ENCODE peak calls at places on chromosomes 13 and 19, in ten cellular contexts. Y is colonic mucosa, O is MM.1S, S is GM12878, I is IMR-90, V is suprapubic skin, K is neuronal stem cell, Q is tibial nerve, J is A549, H is adipocyte. E is an unnamed sample. For H3K9me3 and H3K4me1, the result is how much of the 10 kb centered on the place peaks cover.

GRCh38 chr19:46550684-46551083 is 50.4 kb upstream of the CALM3 start:
- DNase-seq in Y (no peak), O (no peak), S (no peak), I (no peak), V (no peak), K (no peak), Q (no peak), J (no peak), H (no peak), E (no peak)

GRCh38 chr13:112332727-112333126 is 43.4 kb upstream of the SPACA7 start:
- DNase-seq in Y (no peak), O (no peak), S (no peak), I (no peak), V (no peak), K (no peak), Q (no peak), J (no peak), H (no peak), E (no peak)

GRCh38 chr19:17762505-17763229 is 11.4 kb downstream of the FCHO1 start:
- DNase-seq in Y (peak), O (no peak), S (no peak), I (peak), V (no peak), K (peak), Q (no peak), J (peak), H (peak), E (peak)

GRCh38 chr19:43636121-43636683 is 3.4 kb downstream of the CADM4 start:
- DNase-seq in Y (no peak), O (no peak), S (no peak), I (no peak), V (no peak), K (peak), Q (no peak), J (no peak), H (no peak), E (no peak)

GRCh38 chr19:55251296-55252081 is 7.3 kb downstream of the PPP6R1 start:
- DNase-seq in Y (peak), O (no peak), S (no peak), I (peak), V (no peak), K (no peak), Q (no peak), J (no peak), H (no peak), E (no peak)

GRCh38 chr13:61695147-61695546 is 279.5 kb upstream of the PCDH20 start:
- DNase-seq in Y (no peak), O (no peak), S (no peak), I (no peak), V (no peak), K (no peak), Q (no peak), J (no peak), H (no peak), E (no peak)

GRCh38 chr19:35272122-35272715 is 3.5 kb downstream of the USF2 start:
- DNase-seq in Y (peak), O (no peak), S (no peak), I (no peak), V (no peak), K (no peak), Q (no peak), J (no peak), H (no peak), E (no peak)

GRCh38 chr13:42781362-42781761 is at the start of gene FAM216B:
- DNase-seq in Y (no peak), O (no peak), S (no peak), I (peak), V (no peak), K (no peak), Q (no peak), J (no peak), H (no peak), E (no peak)

GRCh38 chr19:6710273-6711077 is 10.0 kb downstream of the C3 start:
- DNase-seq in Y (no peak), O (no peak), S (no peak), I (no peak), V (no peak), K (no peak), Q (no peak), J (no peak), H (no peak), E (no peak)

GRCh38 chr19:4559569-4559968 is at the start of gene SEMA6B:
- DNase-seq in Y (no peak), O (no peak), S (no peak), I (no peak), V (no peak), K (no peak), Q (peak), J (no peak), H (no peak), E (no peak)

GRCh38 chr13:104831823-104832222 is 1703.6 kb downstream of the EFNB2 start:
- DNase-seq in Y (no peak), O (no peak), S (no peak), I (no peak), V (no peak), K (no peak), Q (no peak), J (no peak), H (no peak), E (no peak)

GRCh38 chr19:10861118-10861651 is 10.2 kb upstream of the CARM1 start:
- DNase-seq in Y (peak), O (no peak), S (no peak), I (no peak), V (no peak), K (no peak), Q (no peak), J (no peak), H (peak), E (no peak)

GRCh38 chr19:53525922-53526321 is 12.0 kb upstream of the ZNF331 start:
- DNase-seq in Y (no peak), O (no peak), S (no peak), I (no peak), V (no peak), K (no peak), Q (no peak), J (no peak), H (no peak), E (no peak)

GRCh38 chr19:38849746-38850230 is at the start of gene HNRNPL:
- DNase-seq in Y (peak), O (no peak), S (no peak), I (no peak), V (peak), K (no peak), Q (no peak), J (no peak), H (no peak), E (no peak)

GRCh38 chr19:55105237-55105636 is 12.2 kb downstream of the PPP1R12C start:
- DNase-seq in Y (no peak), O (no peak), S (no peak), I (no peak), V (no peak), K (no peak), Q (no peak), J (no peak), H (no peak), E (no peak)

GRCh38 chr13:79522583-79522982 is 41.6 kb downstream of the NDFIP2 start:
- DNase-seq in Y (no peak), O (peak), S (peak), I (peak), V (no peak), K (no peak), Q (no peak), J (no peak), H (no peak), E (no peak)

GRCh38 chr13:90105276-90105675 is 1242.2 kb upstream of the MIR17HG start:
- DNase-seq in Y (no peak), O (no peak), S (no peak), I (no peak), V (no peak), K (no peak), Q (no peak), J (no peak), H (peak), E (no peak)

GRCh38 chr13:31350560-31350959 is 150.8 kb downstream of the B3GLCT start:
- DNase-seq in Y (no peak), O (no peak), S (no peak), I (no peak), V (no peak), K (no peak), Q (no peak), J (no peak), H (no peak), E (no peak)

GRCh38 chr19:53824134-53824611 is at the start of gene NLRP12:
- DNase-seq in Y (no peak), O (no peak), S (no peak), I (no peak), V (no peak), K (no peak), Q (peak), J (no peak), H (no peak), E (no peak)

GRCh38 chr13:110442946-110443632 is 118.4 kb downstream of the RAB20 start:
- DNase-seq in Y (no peak), O (no peak), S (no peak), I (peak), V (no peak), K (no peak), Q (no peak), J (no peak), H (peak), E (no peak)

GRCh38 chr19:8085606-8086464 is 33.3 kb downstream of the CCL25 start:
- DNase-seq in Y (peak), O (no peak), S (no peak), I (no peak), V (no peak), K (peak), Q (no peak), J (peak), H (no peak), E (peak)

GRCh38 chr13:99484405-99484981 is 16.8 kb upstream of the TM9SF2 start:
- DNase-seq in Y (no peak), O (no peak), S (no peak), I (peak), V (no peak), K (no peak), Q (no peak), J (no peak), H (peak), E (no peak)

GRCh38 chr13:38662362-38662761 is 24.5 kb upstream of the FREM2 start:
- DNase-seq in Y (no peak), O (no peak), S (no peak), I (peak), V (no peak), K (no peak), Q (no peak), J (no peak), H (peak), E (no peak)

GRCh38 chr13:83955011-83955410 is 72.7 kb upstream of the SLITRK1 start:
- DNase-seq in Y (no peak), O (no peak), S (no peak), I (no peak), V (no peak), K (no peak), Q (no peak), J (no peak), H (no peak), E (no peak)

GRCh38 chr19:44762033-44762432 is 13.5 kb downstream of the BCL3 start:
- DNase-seq in Y (no peak), O (no peak), S (no peak), I (no peak), V (no peak), K (no peak), Q (no peak), J (no peak), H (no peak), E (no peak)

GRCh38 chr13:48158290-48158689 is 63.4 kb upstream of the MED4 start:
- DNase-seq in Y (no peak), O (no peak), S (peak), I (no peak), V (no peak), K (no peak), Q (no peak), J (no peak), H (no peak), E (no peak)

GRCh38 chr13:50426932-50427331 is 411.7 kb downstream of the KCNRG start:
- DNase-seq in Y (no peak), O (no peak), S (no peak), I (no peak), V (no peak), K (no peak), Q (no peak), J (no peak), H (no peak), E (no peak)

GRCh38 chr13:22927008-22927393 is 253.8 kb upstream of the SGCG start:
- DNase-seq in Y (no peak), O (no peak), S (no peak), I (no peak), V (peak), K (no peak), Q (no peak), J (no peak), H (no peak), E (no peak)

GRCh38 chr13:26679411-26679810 is 81.2 kb downstream of the GPR12 start:
- DNase-seq in Y (no peak), O (no peak), S (no peak), I (peak), V (no peak), K (no peak), Q (no peak), J (no peak), H (peak), E (no peak)

GRCh38 chr19:3576696-3577443 is 4.1 kb downstream of the HMG20B start:
- DNase-seq in Y (peak), O (no peak), S (no peak), I (peak), V (no peak), K (no peak), Q (no peak), J (no peak), H (no peak), E (no peak)

GRCh38 chr13:112891477-112892401 is 77.3 kb upstream of the MCF2L start:
- DNase-seq in Y (no peak), O (no peak), S (no peak), I (no peak), V (no peak), K (peak), Q (no peak), J (no peak), H (no peak), E (no peak)

GRCh38 chr19:9289231-9289884 is 20.3 kb downstream of the ZNF699 start:
- DNase-seq in Y (no peak), O (no peak), S (no peak), I (no peak), V (no peak), K (no peak), Q (no peak), J (no peak), H (no peak), E (no peak)
- H3K9me3 ChIP-seq in Y (under half), O (under half), S (under half), I (under half), V (under half), K (under half), Q (half or more), J (under half), H (half or more), E (under half)

GRCh38 chr13:46595918-46596315 is 42.9 kb downstream of the LRCH1 start:
- DNase-seq in Y (no peak), O (no peak), S (no peak), I (no peak), V (no peak), K (no peak), Q (no peak), J (no peak), H (no peak), E (no peak)
- H3K4me1 ChIP-seq in Y (under half), O (under half), S (half or more), I (under half), V (half or more), K (under half), Q (under half), J (under half), H (under half), E (half or more)

DNA sequence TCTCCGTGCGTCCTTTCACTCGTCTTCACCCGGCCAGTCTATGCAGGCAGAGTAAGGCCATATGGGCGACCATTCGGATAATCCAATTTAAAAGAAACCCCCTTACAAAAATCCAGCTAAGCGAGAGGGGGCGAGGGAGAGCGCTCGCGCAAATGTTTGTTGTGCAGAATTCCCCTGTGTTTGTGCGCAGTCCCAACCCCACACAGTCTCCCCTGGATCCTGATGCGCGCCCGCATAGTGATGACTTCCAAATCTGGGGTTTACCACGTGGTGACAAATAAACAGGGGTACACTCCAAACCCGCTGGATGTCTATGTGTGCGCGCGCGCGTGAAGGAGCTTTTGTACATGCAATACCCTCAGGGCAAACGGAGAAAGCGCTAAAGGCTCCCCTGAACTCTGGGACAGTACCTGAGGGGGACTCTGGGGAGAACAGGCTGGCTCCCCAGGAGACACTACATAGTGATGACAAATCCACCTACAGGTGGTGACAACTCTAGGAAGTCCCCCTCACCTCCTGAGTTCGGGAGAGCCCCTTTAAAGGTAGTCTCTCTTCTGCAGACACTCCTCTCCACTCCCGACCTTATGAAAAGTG is 8.5 kb downstream of the SOX21 start:
- DNase-seq in Y (no peak), O (no peak), S (no peak), I (no peak), V (no peak), K (no peak), Q (no peak), J (no peak), H (no peak), E (no peak)
- H3K9me3 ChIP-seq in Y (under half), O (under half), S (under half), I (under half), V (under half), K (under half), Q (under half), J (under half), H (under half), E (under half)

GRCh38 chr13:40626566-40626965 is 39.9 kb downstream of the FOXO1 start:
- DNase-seq in Y (no peak), O (no peak), S (no peak), I (no peak), V (no peak), K (no peak), Q (no peak), J (no peak), H (no peak), E (no peak)

GRCh38 chr13:40622246-40622645 is 44.2 kb downstream of the FOXO1 start:
- DNase-seq in Y (no peak), O (no peak), S (no peak), I (no peak), V (no peak), K (no peak), Q (no peak), J (no peak), H (no peak), E (no peak)

GRCh38 chr13:40619479-40619814 is 47.0 kb downstream of the FOXO1 start:
- DNase-seq in Y (no peak), O (no peak), S (no peak), I (no peak), V (no peak), K (no peak), Q (no peak), J (no peak), H (no peak), E (no peak)

GRCh38 chr13:40624338-40624737 is 42.1 kb downstream of the FOXO1 start:
- DNase-seq in Y (no peak), O (no peak), S (no peak), I (no peak), V (no peak), K (no peak), Q (no peak), J (no peak), H (no peak), E (no peak)

GRCh38 chr13:40622761-40623160 is 43.7 kb downstream of the FOXO1 start:
- DNase-seq in Y (no peak), O (no peak), S (no peak), I (no peak), V (no peak), K (no peak), Q (no peak), J (no peak), H (no peak), E (no peak)
- H3K4me1 ChIP-seq in Y (under half), O (under half), S (under half), I (under half), V (under half), K (under half), Q (under half), J (under half), H (half or more), E (under half)

DNA sequence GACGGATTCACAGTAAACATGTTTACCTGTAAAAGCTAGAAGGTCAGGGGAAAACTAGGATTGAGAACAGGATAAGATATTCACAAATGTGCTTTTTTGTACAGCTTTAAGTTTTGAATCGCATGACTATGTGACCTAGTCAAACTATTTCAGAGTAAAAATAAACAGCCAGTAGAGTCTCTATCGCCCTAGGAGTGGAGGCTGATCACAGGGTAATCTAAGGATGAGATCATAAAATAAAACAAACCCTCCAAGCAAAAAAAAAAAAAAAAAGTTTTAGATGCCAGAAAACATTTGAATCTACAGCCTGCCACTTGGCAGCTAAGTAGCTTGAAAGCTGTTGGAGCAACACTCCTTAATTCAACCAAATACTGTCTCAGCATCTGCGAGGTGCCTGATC is 26.8 kb downstream of the ZNF350 start:
- DNase-seq in Y (no peak), O (no peak), S (no peak), I (peak), V (no peak), K (no peak), Q (no peak), J (no peak), H (peak), E (no peak)
- H3K9me3 ChIP-seq in Y (under half), O (under half), S (under half), I (under half), V (half or more), K (under half), Q (half or more), J (half or more), H (under half), E (half or more)

GRCh38 chr19:2288743-2289713 is 7.1 kb upstream of the PEAK3 start:
- DNase-seq in Y (no peak), O (no peak), S (no peak), I (no peak), V (no peak), K (no peak), Q (no peak), J (no peak), H (no peak), E (no peak)
- H3K4me1 ChIP-seq in Y (under half), O (under half), S (under half), I (under half), V (under half), K (under half), Q (under half), J (under half), H (under half), E (under half)

DNA sequence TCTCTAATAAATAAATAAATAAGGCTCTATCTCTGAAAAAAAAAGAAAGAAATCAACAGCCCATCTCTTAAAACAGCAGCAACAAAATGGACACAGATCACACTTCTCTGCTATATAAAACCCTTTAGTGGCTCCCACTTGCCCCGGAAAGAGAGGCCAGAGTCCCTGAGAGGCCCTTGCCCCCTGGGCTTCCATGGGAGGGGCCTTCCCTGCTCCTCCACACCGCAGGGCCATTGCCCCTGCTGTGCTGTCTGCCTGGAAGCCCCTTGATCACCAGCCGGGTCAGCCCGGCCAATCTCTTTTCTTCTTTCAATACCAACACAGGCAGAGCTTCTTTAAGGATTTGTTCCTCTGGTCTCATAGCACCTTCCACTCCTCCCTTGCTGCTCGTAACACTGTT is 171.1 kb downstream of the URI1 start:
- DNase-seq in Y (no peak), O (no peak), S (no peak), I (no peak), V (no peak), K (no peak), Q (no peak), J (no peak), H (no peak), E (no peak)
- H3K9me3 ChIP-seq in Y (under half), O (under half), S (under half), I (under half), V (under half), K (under half), Q (under half), J (under half), H (under half), E (under half)

GRCh38 chr19:932647-933552 is 7.1 kb downstream of the ARID3A start:
- DNase-seq in Y (peak), O (no peak), S (no peak), I (peak), V (no peak), K (no peak), Q (peak), J (no peak), H (peak), E (peak)
- H3K4me1 ChIP-seq in Y (under half), O (under half), S (under half), I (under half), V (under half), K (under half), Q (under half), J (under half), H (under half), E (under half)

GRCh38 chr19:15971217-15971616 is 22.4 kb downstream of the OR10H4 start:
- DNase-seq in Y (no peak), O (no peak), S (no peak), I (no peak), V (no peak), K (no peak), Q (no peak), J (no peak), H (no peak), E (no peak)
- H3K9me3 ChIP-seq in Y (under half), O (under half), S (under half), I (under half), V (under half), K (under half), Q (under half), J (under half), H (under half), E (under half)

E was measured in Caco-2.